ENCODE peak calls at places on chromosomes 4 and X, in six cellular contexts. C is H9, A is trophoblast cell, F is IMR-90, T is H1, N is mesendoderm. J is an unnamed sample.

GRCh38 chr4:78644744-78645330 is 93.3 kb downstream of the ANXA3 start:
- DNase-seq in C (peak; percentile 59), A (peak; percentile 82), F (peak; percentile 86), T (no peak), N (peak; percentile 79), J (peak; percentile 90)

GRCh38 chr4:159552979-159553768 is 450.3 kb downstream of the RAPGEF2 start:
- DNase-seq in C (no peak), A (no peak), F (no peak), T (no peak), N (no peak), J (no peak)

GRCh38 chr4:143417679-143418403 is 81.2 kb downstream of the GAB1 start:
- DNase-seq in C (no peak), A (no peak), F (no peak), T (no peak), N (no peak), J (no peak)

GRCh38 chrX:81301877-81302276 is 100.0 kb downstream of the SH3BGRL start:
- DNase-seq in C (no peak), A (peak; percentile 1), F (peak; percentile 8), T (no peak), N (peak; percentile 35), J (no peak)

GRCh38 chr4:74919783-74920182 is 13.1 kb upstream of the PARM1 start:
- DNase-seq in C (no peak), A (no peak), F (no peak), T (no peak), N (no peak), J (no peak)

GRCh38 chrX:153816821-153817220 is 13.5 kb downstream of the PDZD4 start:
- DNase-seq in C (no peak), A (no peak), F (no peak), T (no peak), N (no peak), J (no peak)

GRCh38 chr4:125434136-125434535 is 119.4 kb downstream of the FAT4 start:
- DNase-seq in C (no peak), A (peak; percentile 1), F (peak; percentile 8), T (no peak), N (no peak), J (peak; percentile 5)

GRCh38 chr4:23866450-23866849 is 23.4 kb downstream of the PPARGC1A start:
- DNase-seq in C (no peak), A (no peak), F (no peak), T (no peak), N (no peak), J (no peak)

GRCh38 chrX:72569786-72570185 is 2.9 kb downstream of the HDAC8 start:
- DNase-seq in C (no peak), A (no peak), F (peak; percentile 86), T (no peak), N (no peak), J (peak; percentile 8)

GRCh38 chr4:85825937-85826678 is 351.2 kb downstream of the ARHGAP24 start:
- DNase-seq in C (peak; percentile 58), A (no peak), F (peak; percentile 58), T (peak; percentile 56), N (peak; percentile 87), J (peak; percentile 89)

GRCh38 chr4:149344436-149344835 is 471.2 kb downstream of the IQCM start:
- DNase-seq in C (no peak), A (peak; percentile 8), F (peak; percentile 34), T (no peak), N (no peak), J (peak; percentile 47)

GRCh38 chrX:47200385-47201150 is 6.9 kb downstream of the UBA1 start:
- DNase-seq in C (no peak), A (no peak), F (peak; percentile 65), T (no peak), N (peak; percentile 65), J (no peak)

GRCh38 chrX:38807873-38808272 is 6.6 kb downstream of the MID1IP1 start:
- DNase-seq in C (no peak), A (peak; percentile 68), F (no peak), T (no peak), N (peak; percentile 55), J (peak; percentile 22)

GRCh38 chr4:53855886-53856260 is 208.5 kb downstream of the CHIC2 start:
- DNase-seq in C (no peak), A (peak; percentile 41), F (peak; percentile 91), T (no peak), N (no peak), J (no peak)

GRCh38 chr4:139214039-139214534 is 37.1 kb upstream of the ELF2 start:
- DNase-seq in C (peak; percentile 81), A (no peak), F (no peak), T (no peak), N (peak; percentile 83), J (peak; percentile 14)

GRCh38 chr4:76562851-76563803 is 128.1 kb downstream of the SHROOM3 start:
- DNase-seq in C (no peak), A (peak; percentile 75), F (no peak), T (no peak), N (no peak), J (no peak)

GRCh38 chr4:10161146-10161545 is 44.5 kb upstream of the WDR1 start:
- DNase-seq in C (no peak), A (peak; percentile 41), F (peak; percentile 3), T (no peak), N (no peak), J (no peak)

GRCh38 chr4:25890653-25891485 is 23.2 kb upstream of the SMIM20 start:
- DNase-seq in C (peak; percentile 50), A (no peak), F (no peak), T (peak; percentile 54), N (peak; percentile 60), J (no peak)

GRCh38 chr4:163161536-163162205 is 5.0 kb downstream of the NAF1 start:
- DNase-seq in C (no peak), A (no peak), F (peak; percentile 95), T (no peak), N (no peak), J (peak; percentile 63)

GRCh38 chr4:184503869-184504300 is 29.5 kb upstream of the IRF2 start:
- DNase-seq in C (no peak), A (no peak), F (peak; percentile 20), T (no peak), N (no peak), J (peak; percentile 14)

GRCh38 chr4:79663865-79664264 is 255.8 kb upstream of the GK2 start:
- DNase-seq in C (no peak), A (no peak), F (no peak), T (no peak), N (no peak), J (no peak)

GRCh38 chr4:100641326-100641725 is 123.5 kb upstream of the EMCN start:
- DNase-seq in C (no peak), A (no peak), F (no peak), T (no peak), N (no peak), J (no peak)

GRCh38 chrX:71603618-71604017 is 14.7 kb downstream of the CXCR3 start:
- DNase-seq in C (no peak), A (no peak), F (peak; percentile 2), T (no peak), N (peak; percentile 70), J (peak; percentile 1)

GRCh38 chr4:15396157-15396800 is 31.6 kb upstream of the C1QTNF7 start:
- DNase-seq in C (peak; percentile 76), A (peak; percentile 75), F (peak; percentile 48), T (peak; percentile 80), N (peak; percentile 82), J (peak; percentile 50)

GRCh38 chrX:97691901-97692455 is 808.3 kb downstream of the RPA4 start:
- DNase-seq in C (no peak), A (no peak), F (no peak), T (no peak), N (peak; percentile 5), J (no peak)

GRCh38 chr4:25767877-25768475 is 94.8 kb downstream of the SEL1L3 start:
- DNase-seq in C (peak; percentile 60), A (peak; percentile 84), F (peak; percentile 79), T (no peak), N (peak; percentile 79), J (peak; percentile 67)

GRCh38 chr4:87950516-87950915 is 25.0 kb upstream of the SPP1 start:
- DNase-seq in C (no peak), A (no peak), F (no peak), T (no peak), N (no peak), J (no peak)

GRCh38 chrX:103614999-103615398 is 7.2 kb downstream of the TCEAL3 start:
- DNase-seq in C (no peak), A (peak; percentile 89), F (no peak), T (no peak), N (no peak), J (no peak)

GRCh38 chr4:84258905-84259830 is 239.9 kb downstream of the NKX6-1 start:
- DNase-seq in C (peak; percentile 55), A (peak; percentile 66), F (peak; percentile 32), T (peak; percentile 50), N (peak; percentile 76), J (peak; percentile 24)

GRCh38 chrX:42094208-42094607 is 170.9 kb upstream of the CASK start:
- DNase-seq in C (no peak), A (no peak), F (peak; percentile 7), T (no peak), N (no peak), J (peak; percentile 34)

DNA sequence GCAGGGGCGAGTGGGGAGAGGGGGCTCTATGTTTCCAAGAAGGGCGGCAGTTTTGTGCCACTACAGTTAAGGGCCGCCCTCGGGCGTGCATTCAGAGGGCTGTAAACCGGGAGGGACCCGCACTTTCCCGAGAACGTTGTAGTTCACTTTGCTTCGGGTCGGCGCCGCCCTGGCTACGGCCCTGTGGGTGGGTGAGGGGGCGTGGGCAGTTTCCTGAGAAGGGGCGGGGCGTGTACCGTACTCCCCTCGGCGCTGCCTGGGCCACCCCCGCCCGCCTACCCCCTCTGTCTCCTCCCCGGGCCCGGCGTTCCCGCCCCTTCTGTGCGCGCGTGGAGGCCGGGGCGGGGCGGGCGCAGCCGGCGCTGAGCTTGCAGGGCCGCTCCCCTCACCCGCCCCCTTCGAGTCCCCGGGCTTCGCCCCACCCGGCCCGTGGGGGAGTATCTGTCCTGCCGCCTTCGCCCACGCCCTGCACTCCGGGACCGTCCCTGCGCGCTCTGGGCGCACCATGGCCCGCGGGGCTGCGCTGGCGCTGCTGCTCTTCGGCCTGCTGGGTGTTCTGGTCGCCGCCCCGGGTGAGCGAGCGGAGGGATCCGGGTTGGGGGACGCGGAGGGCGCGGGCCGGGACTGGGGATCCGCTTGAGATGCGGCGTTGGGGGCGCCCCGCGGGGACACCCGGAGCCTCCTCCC is at the start of gene CD99:
- DNase-seq in C (peak; percentile 76), A (peak; percentile 43), F (peak; percentile 78), T (peak; percentile 85), N (peak; percentile 90), J (peak; percentile 94)
- H2BK5ac ChIP-seq in C (no peak within 1 kb of the TSS), A (peak within 1 kb of the TSS; percentile 82), F (peak within 1 kb of the TSS; percentile 12), T (no peak within 1 kb of the TSS), N (no peak within 1 kb of the TSS), J (peak within 1 kb of the TSS; percentile 71)

GRCh38 chr4:6987566-6987920 is 55.6 kb upstream of the TADA2B start:
- DNase-seq in C (no peak), A (peak; percentile 88), F (peak; percentile 37), T (no peak), N (peak; percentile 82), J (peak; percentile 43)
- H3K4me1 ChIP-seq in C (peaks cover 5% of the 10 kb centered on the region), A (peaks cover 12% of the 10 kb centered on the region), F (peaks cover 18% of the 10 kb centered on the region), T (peaks cover 17% of the 10 kb centered on the region), N (peaks cover 4% of the 10 kb centered on the region), J (peaks cover 24% of the 10 kb centered on the region)

DNA sequence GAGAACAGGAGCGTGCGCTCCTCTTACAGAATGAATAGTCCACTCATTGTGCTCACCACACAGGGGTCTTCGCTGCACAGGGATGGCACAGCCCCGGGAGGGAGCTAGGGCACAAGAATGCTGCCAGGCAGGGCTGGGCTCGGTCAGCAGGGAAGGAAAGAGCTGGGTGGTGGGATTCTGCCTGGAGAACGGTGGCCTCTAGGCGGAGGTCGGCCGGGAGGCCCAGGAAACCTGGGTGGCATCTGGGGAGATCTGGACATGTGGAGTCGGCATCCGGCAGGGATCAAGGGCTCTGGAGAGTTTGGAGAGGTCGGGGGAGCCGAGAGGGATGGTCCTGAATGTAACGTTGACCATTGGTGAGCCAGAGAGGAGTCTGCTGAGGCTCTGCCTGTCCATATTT is 46.5 kb upstream of the PSAPL1 start:
- DNase-seq in C (no peak), A (no peak), F (no peak), T (no peak), N (no peak), J (no peak)
- H2BK5ac ChIP-seq in C (no peak overlapping the region), A (no peak overlapping the region), F (no peak overlapping the region), T (no peak overlapping the region), N (no peak overlapping the region), J (no peak overlapping the region)

GRCh38 chr4:38082424-38083374 is 122.5 kb downstream of the PTTG2 start:
- DNase-seq in C (no peak), A (peak; percentile 61), F (peak; percentile 97), T (no peak), N (no peak), J (peak; percentile 90)
- H3K4me1 ChIP-seq in C (peaks cover 8% of the 10 kb centered on the region), A (peaks cover 14% of the 10 kb centered on the region), F (peaks cover 34% of the 10 kb centered on the region), T (peaks cover 14% of the 10 kb centered on the region), N (peaks cover 3% of the 10 kb centered on the region), J (peaks cover 12% of the 10 kb centered on the region)

J was measured in mesenchymal stem cell.